ENCODE peak calls at places on chromosomes 7 and 10, in seven cellular contexts. L is right cardiac atrium; P is endothelial cell of umbilical vein; Z is stomach; U is CD4-positive, alpha-beta T cell; Q is upper lobe of right lung; A is A549. E is an unnamed sample.

GRCh38 chr7:28349637-28350036 is 62.7 kb upstream of the CREB5 start:
- DNase-seq in L (no peak), P (no peak), Z (no peak), U (no peak), Q (no peak), A (peak), E (no peak)

GRCh38 chr7:116953727-116954442 is 584 bp downstream of the ST7 start:
- DNase-seq in L (peak), P (peak), Z (peak), U (peak), Q (peak), A (peak), E (peak)

GRCh38 chr10:78907458-78908211 is 161.1 kb upstream of the ZMIZ1 start:
- DNase-seq in L (no peak), P (no peak), Z (peak), U (no peak), Q (peak), A (no peak), E (no peak)

GRCh38 chr7:130649004-130649790 is 19.4 kb downstream of the COPG2 start:
- DNase-seq in L (no peak), P (no peak), Z (no peak), U (no peak), Q (no peak), A (no peak), E (no peak)

GRCh38 chr7:68309271-68309670 is 1289.0 kb upstream of the AUTS2 start:
- DNase-seq in L (no peak), P (no peak), Z (no peak), U (no peak), Q (no peak), A (no peak), E (no peak)

GRCh38 chr7:130650616-130651015 is 17.9 kb downstream of the COPG2 start:
- DNase-seq in L (no peak), P (no peak), Z (no peak), U (no peak), Q (no peak), A (no peak), E (peak)

GRCh38 chr7:98619450-98620321 is 2.6 kb downstream of the NPTX2 start:
- DNase-seq in L (no peak), P (no peak), Z (peak), U (no peak), Q (no peak), A (no peak), E (peak)

GRCh38 chr10:98374176-98374969 is 40.6 kb downstream of the PYROXD2 start:
- DNase-seq in L (no peak), P (no peak), Z (no peak), U (no peak), Q (no peak), A (no peak), E (no peak)

GRCh38 chr10:49012603-49013002 is 73.0 kb upstream of the LRRC18 start:
- DNase-seq in L (no peak), P (no peak), Z (no peak), U (no peak), Q (peak), A (no peak), E (no peak)

GRCh38 chr7:127107601-127108007 is 145.1 kb downstream of the GRM8 start:
- DNase-seq in L (no peak), P (peak), Z (peak), U (peak), Q (no peak), A (peak), E (peak)

GRCh38 chr10:102646610-102647432 is 2.5 kb downstream of the TRIM8 start:
- DNase-seq in L (peak), P (no peak), Z (peak), U (peak), Q (peak), A (peak), E (peak)

GRCh38 chr10:103833731-103834365 is 21.5 kb downstream of the SH3PXD2A start:
- DNase-seq in L (peak), P (no peak), Z (no peak), U (no peak), Q (no peak), A (peak), E (no peak)

GRCh38 chr7:132073920-132074589 is 502.2 kb downstream of the PLXNA4 start:
- DNase-seq in L (no peak), P (no peak), Z (no peak), U (no peak), Q (no peak), A (no peak), E (no peak)

GRCh38 chr10:1074063-1074747 is 18.0 kb downstream of the WDR37 start:
- DNase-seq in L (no peak), P (no peak), Z (no peak), U (no peak), Q (no peak), A (no peak), E (no peak)

GRCh38 chr7:127047521-127047920 is 205.2 kb downstream of the GRM8 start:
- DNase-seq in L (no peak), P (no peak), Z (no peak), U (no peak), Q (no peak), A (no peak), E (no peak)

GRCh38 chr10:110404374-110404773 is 93.3 kb upstream of the DUSP5 start:
- DNase-seq in L (no peak), P (no peak), Z (no peak), U (no peak), Q (no peak), A (no peak), E (no peak)

GRCh38 chr7:116707289-116707688 is 35.3 kb downstream of the MET start:
- DNase-seq in L (no peak), P (no peak), Z (no peak), U (no peak), Q (no peak), A (no peak), E (no peak)

GRCh38 chr7:17041324-17041723 is 159.5 kb upstream of the AGR3 start:
- DNase-seq in L (no peak), P (peak), Z (no peak), U (no peak), Q (no peak), A (no peak), E (no peak)
- H3K27ac ChIP-seq in L (no peak), P (peak), Z (no peak), U (no peak), Q (peak), A (peak), E (no peak)

GRCh38 chr7:77525231-77525630 is 11.9 kb upstream of the PTPN12 start:
- DNase-seq in L (no peak), P (no peak), Z (no peak), U (no peak), Q (no peak), A (no peak), E (no peak)
- H3K27ac ChIP-seq in L (no peak), P (no peak), Z (no peak), U (no peak), Q (no peak), A (no peak), E (no peak)

GRCh38 chr10:22599636-22600228 is 114.6 kb downstream of the PIP4K2A start:
- DNase-seq in L (no peak), P (no peak), Z (no peak), U (no peak), Q (no peak), A (no peak), E (no peak)

GRCh38 chr10:22600516-22600915 is 113.9 kb downstream of the PIP4K2A start:
- DNase-seq in L (no peak), P (no peak), Z (no peak), U (no peak), Q (no peak), A (no peak), E (no peak)

GRCh38 chr10:22597142-22597541 is 117.2 kb downstream of the PIP4K2A start:
- DNase-seq in L (no peak), P (no peak), Z (no peak), U (no peak), Q (no peak), A (no peak), E (no peak)

GRCh38 chr10:22599048-22599561 is 115.3 kb downstream of the PIP4K2A start:
- DNase-seq in L (no peak), P (peak), Z (no peak), U (no peak), Q (no peak), A (peak), E (peak)

GRCh38 chr10:22598488-22598887 is 115.9 kb downstream of the PIP4K2A start:
- DNase-seq in L (no peak), P (no peak), Z (no peak), U (no peak), Q (no peak), A (no peak), E (no peak)
- H3K27ac ChIP-seq in L (no peak), P (no peak), Z (no peak), U (no peak), Q (no peak), A (peak), E (no peak)

GRCh38 chr10:19853839-19854238 is 37.6 kb downstream of the PLXDC2 start:
- DNase-seq in L (no peak), P (no peak), Z (no peak), U (no peak), Q (no peak), A (no peak), E (no peak)
- H3K27ac ChIP-seq in L (no peak), P (no peak), Z (no peak), U (no peak), Q (no peak), A (no peak), E (no peak)